ENCODE peak calls at places on chromosome 15, in six cellular contexts. D, H, T, A, P and C are unnamed samples.

GRCh38 chr15:40929730-40930429 is 740 bp downstream of the DLL4 start:
- DNase-seq in D (no peak), H (peak; percentile 64), T (no peak), A (no peak), P (peak; percentile 78), C (no peak)

GRCh38 chr15:40992241-40992741 is 39.0 kb downstream of the CHAC1 start:
- DNase-seq in D (no peak), H (peak; percentile 78), T (no peak), A (no peak), P (peak; percentile 90), C (no peak)

GRCh38 chr15:95988574-95988887 is 342.0 kb upstream of the NR2F2 start:
- DNase-seq in D (no peak), H (peak; percentile 50), T (no peak), A (peak; percentile 0), P (peak; percentile 38), C (no peak)

GRCh38 chr15:92809880-92810361 is 90.2 kb upstream of the CHD2 start:
- DNase-seq in D (no peak), H (peak; percentile 68), T (no peak), A (peak; percentile 62), P (peak; percentile 74), C (no peak)

GRCh38 chr15:80585544-80586018 is 109.5 kb upstream of the ABHD17C start:
- DNase-seq in D (no peak), H (no peak), T (no peak), A (peak; percentile 9), P (no peak), C (peak; percentile 31)

GRCh38 chr15:70267879-70268278 is 170.2 kb upstream of the TLE3 start:
- DNase-seq in D (no peak), H (peak; percentile 15), T (no peak), A (no peak), P (peak; percentile 52), C (no peak)

GRCh38 chr15:57505949-57506391 is 85.7 kb upstream of the MYZAP start:
- DNase-seq in D (no peak), H (no peak), T (no peak), A (no peak), P (peak; percentile 35), C (no peak)

GRCh38 chr15:60720493-60721231 is 241.7 kb upstream of the ICE2 start:
- DNase-seq in D (no peak), H (no peak), T (no peak), A (no peak), P (peak; percentile 41), C (no peak)

GRCh38 chr15:71252036-71252898 is 137.0 kb downstream of the THSD4 start:
- DNase-seq in D (no peak), H (peak; percentile 56), T (no peak), A (no peak), P (peak; percentile 71), C (no peak)

GRCh38 chr15:48337626-48338025 is 6.4 kb downstream of the DUT start:
- DNase-seq in D (no peak), H (no peak), T (no peak), A (no peak), P (no peak), C (no peak)

GRCh38 chr15:75620043-75620775 is 5.3 kb downstream of the SNUPN start:
- DNase-seq in D (no peak), H (peak; percentile 39), T (no peak), A (no peak), P (peak; percentile 67), C (no peak)

GRCh38 chr15:68432665-68433064 is 702 bp upstream of the ITGA11 start:
- DNase-seq in D (no peak), H (no peak), T (no peak), A (no peak), P (no peak), C (peak; percentile 15)

GRCh38 chr15:30882861-30883433 is 20.8 kb upstream of the FAN1 start:
- DNase-seq in D (no peak), H (no peak), T (no peak), A (no peak), P (no peak), C (no peak)

GRCh38 chr15:101500865-101501551 is 11.5 kb upstream of the PCSK6 start:
- DNase-seq in D (no peak), H (no peak), T (no peak), A (no peak), P (peak; percentile 41), C (no peak)

GRCh38 chr15:95912280-95912625 is 418.2 kb upstream of the NR2F2 start:
- DNase-seq in D (no peak), H (no peak), T (no peak), A (peak; percentile 50), P (no peak), C (no peak)

GRCh38 chr15:69718916-69719315 is 266.3 kb downstream of the RPLP1 start:
- DNase-seq in D (no peak), H (no peak), T (no peak), A (no peak), P (no peak), C (no peak)

GRCh38 chr15:29822685-29823459 is 604 bp upstream of the TJP1 start:
- DNase-seq in D (no peak), H (peak; percentile 83), T (no peak), A (peak; percentile 82), P (peak; percentile 92), C (no peak)

GRCh38 chr15:41490355-41490754 is 3.3 kb upstream of the ITPKA start:
- DNase-seq in D (no peak), H (peak; percentile 99), T (no peak), A (no peak), P (peak; percentile 98), C (no peak)

GRCh38 chr15:36897834-36898233 is 202.5 kb downstream of the MEIS2 start:
- DNase-seq in D (no peak), H (no peak), T (no peak), A (no peak), P (no peak), C (no peak)

GRCh38 chr15:67786646-67787045 is 38.7 kb upstream of the SKOR1 start:
- DNase-seq in D (no peak), H (no peak), T (no peak), A (no peak), P (no peak), C (no peak)

GRCh38 chr15:78055923-78056713 is 21.4 kb downstream of the TBC1D2B start:
- DNase-seq in D (no peak), H (no peak), T (no peak), A (peak; percentile 49), P (peak; percentile 27), C (no peak)

GRCh38 chr15:62932436-62932835 is 110.1 kb upstream of the TPM1 start:
- DNase-seq in D (no peak), H (peak; percentile 95), T (no peak), A (no peak), P (peak; percentile 50), C (no peak)

GRCh38 chr15:41024141-41024540 is 70.9 kb downstream of the CHAC1 start:
- DNase-seq in D (no peak), H (peak; percentile 92), T (no peak), A (no peak), P (no peak), C (no peak)

GRCh38 chr15:81740402-81740801 is 305.4 kb downstream of the MEX3B start:
- DNase-seq in D (no peak), H (peak; percentile 11), T (no peak), A (no peak), P (no peak), C (no peak)

GRCh38 chr15:63503739-63504246 is 600 bp upstream of the USP3 start:
- DNase-seq in D (no peak), H (peak; percentile 93), T (no peak), A (peak; percentile 93), P (peak; percentile 92), C (peak; percentile 63)

GRCh38 chr15:66721954-66722353 is 19.9 kb downstream of the SMAD6 start:
- DNase-seq in D (no peak), H (no peak), T (no peak), A (no peak), P (no peak), C (no peak)
- H3K4ac ChIP-seq in D (no peak overlapping the region), H (no peak overlapping the region), T (no peak overlapping the region), A (no peak overlapping the region), P (no peak overlapping the region), C (no peak overlapping the region)

DNA sequence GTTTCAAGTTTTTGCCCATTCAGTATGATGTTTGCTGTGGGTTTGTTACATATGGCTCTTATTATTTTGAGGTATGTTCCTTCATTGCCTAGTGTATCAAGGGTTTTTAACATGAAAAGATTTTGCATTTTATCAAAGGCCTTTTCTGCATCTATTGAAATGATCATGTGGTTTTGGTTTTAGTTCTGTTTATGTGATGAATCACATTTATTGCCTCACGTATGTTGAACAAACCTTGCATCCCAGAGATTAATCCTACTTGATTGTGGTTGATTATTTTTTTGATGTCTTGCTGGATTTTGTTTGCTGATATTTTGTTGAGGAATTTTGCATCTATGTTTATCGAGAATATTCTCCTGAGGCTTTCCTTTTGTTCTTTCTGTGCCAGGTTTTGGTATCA is 39.4 kb downstream of the TMCO5A start:
- DNase-seq in D (no peak), H (peak; percentile 24), T (no peak), A (no peak), P (peak; percentile 8), C (no peak)
- H2BK15ac ChIP-seq in D (no peak overlapping the region), H (no peak overlapping the region), T (no peak overlapping the region), A (no peak overlapping the region), P (no peak overlapping the region), C (no peak overlapping the region)

DNA sequence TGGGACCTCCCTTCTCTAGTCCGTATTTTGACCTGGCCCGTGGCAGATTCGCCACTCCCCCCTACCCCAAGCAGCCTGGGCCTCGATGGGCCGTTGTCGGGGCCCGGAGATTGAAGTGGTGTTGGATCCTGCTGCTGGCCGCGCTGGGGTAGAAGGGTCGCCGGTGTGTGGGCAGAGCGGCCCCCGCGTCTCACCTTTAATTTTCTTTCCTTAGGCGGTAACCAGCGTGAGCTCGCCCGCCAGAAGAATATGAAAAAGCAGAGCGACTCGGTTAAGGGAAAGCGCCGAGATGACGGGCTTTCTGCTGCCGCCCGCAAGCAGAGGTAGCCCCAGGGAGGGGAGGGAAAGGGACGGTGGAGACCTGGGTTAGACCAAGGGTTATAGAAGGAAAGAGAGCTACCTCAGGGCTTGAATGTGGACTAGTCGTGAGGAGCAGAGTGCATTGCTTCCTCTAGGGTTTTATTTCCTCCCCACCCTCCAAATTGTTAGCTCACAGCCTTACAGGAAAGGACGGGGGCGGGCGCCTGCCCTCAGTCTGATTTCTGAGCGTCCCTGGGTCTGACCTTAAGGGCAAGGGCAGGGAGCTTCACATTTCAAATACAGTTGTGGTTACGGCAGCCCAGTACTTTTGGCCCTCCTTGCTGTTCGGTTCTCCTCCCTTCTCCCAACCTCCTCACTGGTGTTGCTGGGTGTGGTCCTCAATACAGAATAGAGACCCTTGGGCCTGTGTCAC is 807 bp downstream of the SERF2 start:
- DNase-seq in D (peak; percentile 12), H (peak; percentile 34), T (no peak), A (peak; percentile 59), P (peak; percentile 45), C (no peak)
- H3K4ac ChIP-seq in D (peak overlapping the region; percentile 13), H (peak overlapping the region; percentile 99), T (no peak overlapping the region), A (peak overlapping the region; percentile 95), P (peak overlapping the region; percentile 96), C (no peak overlapping the region)

GRCh38 chr15:51331141-51331540 is 7.3 kb downstream of the CYP19A1 start:
- DNase-seq in D (no peak), H (peak; percentile 25), T (no peak), A (peak; percentile 59), P (no peak), C (no peak)

GRCh38 chr15:51325167-51325566 is 13.2 kb downstream of the CYP19A1 start:
- DNase-seq in D (no peak), H (no peak), T (no peak), A (no peak), P (no peak), C (no peak)

GRCh38 chr15:51322622-51323296 is 15.6 kb downstream of the CYP19A1 start:
- DNase-seq in D (no peak), H (no peak), T (no peak), A (no peak), P (no peak), C (no peak)

GRCh38 chr15:51323749-51324148 is 14.6 kb downstream of the CYP19A1 start:
- DNase-seq in D (no peak), H (no peak), T (no peak), A (no peak), P (no peak), C (no peak)

GRCh38 chr15:51327081-51327480 is 11.3 kb downstream of the CYP19A1 start:
- DNase-seq in D (no peak), H (no peak), T (no peak), A (no peak), P (no peak), C (no peak)
- H2BK15ac ChIP-seq in D (no peak overlapping the region), H (no peak overlapping the region), T (no peak overlapping the region), A (no peak overlapping the region), P (no peak overlapping the region), C (no peak overlapping the region)